ENCODE peak calls at places on chromosomes 7 and 10, in ten cellular contexts. V, E, W, C, K, L, S, Q, N and A are unnamed samples.

GRCh38 chr7:111025013-111025412 is 65.9 kb upstream of the LRRN3 start:
- DNase-seq in L (no peak), V (no peak), Q (no peak), K (no peak), W (peak), E (no peak), S (no peak), C (no peak), N (no peak), A (no peak)

GRCh38 chr10:93437946-93438795 is 44.0 kb downstream of the MYOF start:
- DNase-seq in W (no peak), K (peak), Q (no peak), C (no peak), V (no peak), S (no peak), E (no peak), L (peak), N (no peak), A (no peak)

GRCh38 chr10:84838851-84839250 is 510.5 kb downstream of the CCSER2 start:
- DNase-seq in V (no peak), C (no peak), Q (no peak), N (no peak), K (no peak), W (no peak), S (no peak), L (no peak), E (no peak), A (no peak)

GRCh38 chr7:25894902-25895791 is 256.9 kb upstream of the NFE2L3 start:
- DNase-seq in N (peak), V (peak), L (peak), S (peak), C (no peak), K (peak), W (no peak), E (peak), Q (no peak), A (peak)

GRCh38 chr7:36315309-36315948 is 74.2 kb upstream of the ANLN start:
- DNase-seq in S (no peak), V (no peak), W (no peak), N (no peak), L (peak), C (no peak), E (no peak), K (no peak), Q (no peak), A (no peak)

GRCh38 chr7:121908042-121908441 is 35.1 kb downstream of the PTPRZ1 start:
- DNase-seq in L (no peak), C (no peak), E (no peak), K (no peak), N (no peak), V (no peak), W (no peak), S (no peak), Q (no peak), A (no peak)

GRCh38 chr10:52966904-52967303 is 194.3 kb upstream of the MBL2 start:
- DNase-seq in C (no peak), S (no peak), N (no peak), L (no peak), E (no peak), V (no peak), W (no peak), Q (no peak), K (no peak), A (no peak)

GRCh38 chr10:26737730-26738129 is 40.2 kb downstream of the PDSS1 start:
- DNase-seq in S (peak), N (no peak), L (no peak), K (peak), Q (no peak), V (peak), E (no peak), C (no peak), W (no peak), A (no peak)

GRCh38 chr7:6250364-6250833 is 22.0 kb downstream of the CYTH3 start:
- DNase-seq in W (no peak), C (no peak), N (no peak), L (no peak), E (no peak), V (no peak), K (no peak), Q (no peak), S (no peak), A (no peak)

GRCh38 chr10:119205926-119206602 is 1.3 kb upstream of the GRK5 start:
- DNase-seq in W (peak), N (no peak), E (peak), K (no peak), S (peak), L (peak), Q (no peak), C (no peak), V (peak), A (peak)

GRCh38 chr10:24551161-24551560 is 172.5 kb downstream of the ARHGAP21 start:
- DNase-seq in S (no peak), W (no peak), E (no peak), C (no peak), Q (no peak), L (no peak), N (no peak), V (no peak), K (no peak), A (no peak)

GRCh38 chr7:128322040-128322643 is 21.6 kb downstream of the RBM28 start:
- DNase-seq in V (no peak), N (no peak), C (no peak), E (no peak), S (peak), Q (no peak), L (peak), K (peak), W (peak), A (no peak)

GRCh38 chr7:47940482-47941001 is 7.7 kb downstream of the PKD1L1 start:
- DNase-seq in W (no peak), V (no peak), C (no peak), N (no peak), L (no peak), K (peak), E (peak), Q (no peak), S (no peak), A (peak)

GRCh38 chr10:119655566-119656001 is 4.4 kb downstream of the BAG3 start:
- DNase-seq in K (peak), E (peak), Q (no peak), V (peak), C (no peak), L (peak), W (no peak), S (no peak), N (no peak), A (peak)

GRCh38 chr7:154744226-154744860 is 258.6 kb downstream of the PAXIP1 start:
- DNase-seq in V (no peak), L (peak), W (no peak), S (peak), E (no peak), C (peak), K (no peak), N (no peak), Q (no peak), A (no peak)

GRCh38 chr7:70383947-70384475 is 747.9 kb upstream of the GALNT17 start:
- DNase-seq in C (no peak), W (no peak), E (no peak), N (no peak), V (no peak), S (no peak), K (no peak), Q (no peak), L (no peak), A (no peak)

GRCh38 chr7:141074162-141074989 is 512 bp downstream of the TMEM178B start:
- DNase-seq in N (no peak), K (no peak), S (no peak), W (no peak), V (no peak), Q (no peak), E (peak), L (peak), C (no peak), A (no peak)

GRCh38 chr7:16630654-16631053 is 14.9 kb downstream of the ANKMY2 start:
- DNase-seq in N (no peak), W (no peak), E (no peak), S (no peak), Q (no peak), L (no peak), V (no peak), K (no peak), C (no peak), A (no peak)

GRCh38 chr10:15168296-15168780 is at the start of gene NMT2:
- DNase-seq in C (peak), K (no peak), E (no peak), Q (peak), N (peak), W (peak), L (no peak), S (peak), V (peak), A (peak)

GRCh38 chr7:12389089-12389700 is 14.5 kb downstream of the VWDE start:
- DNase-seq in K (peak), C (peak), S (peak), N (peak), Q (no peak), V (peak), L (peak), E (no peak), W (peak), A (no peak)

GRCh38 chr7:30135551-30136271 is 925 bp downstream of the MTURN start:
- DNase-seq in S (peak), E (peak), L (peak), C (no peak), Q (no peak), V (peak), N (no peak), K (peak), W (peak), A (peak)

GRCh38 chr10:120115959-120116358 is 223.4 kb downstream of the SEC23IP start:
- DNase-seq in N (no peak), V (no peak), C (no peak), S (no peak), E (no peak), L (no peak), K (no peak), Q (no peak), W (no peak), A (no peak)

GRCh38 chr10:60827791-60828488 is 49.7 kb downstream of the CDK1 start:
- DNase-seq in S (no peak), N (no peak), E (peak), C (no peak), K (peak), W (peak), Q (no peak), L (no peak), V (no peak), A (no peak)

GRCh38 chr10:26706936-26707335 is 9.4 kb downstream of the PDSS1 start:
- DNase-seq in Q (no peak), L (no peak), N (no peak), E (no peak), C (no peak), K (no peak), S (no peak), W (no peak), V (no peak), A (no peak)

GRCh38 chr10:28676968-28677888 is at the start of gene BAMBI:
- DNase-seq in W (peak), C (peak), Q (peak), S (peak), E (peak), N (peak), L (peak), K (peak), V (peak), A (peak)

GRCh38 chr10:104680467-104681401 is 39.6 kb downstream of the SORCS3 start:
- DNase-seq in L (peak), C (no peak), K (no peak), V (no peak), E (no peak), W (no peak), S (no peak), Q (no peak), N (no peak), A (peak)

GRCh38 chr10:80104066-80104926 is 25.8 kb downstream of the TMEM254 start:
- DNase-seq in L (no peak), N (no peak), C (no peak), W (peak), E (peak), S (no peak), Q (no peak), K (peak), V (peak), A (no peak)

GRCh38 chr7:68272507-68272906 is 1275.9 kb downstream of the TYW1 start:
- DNase-seq in C (no peak), N (no peak), K (no peak), W (no peak), S (no peak), L (no peak), V (no peak), E (no peak), Q (no peak), A (no peak)

GRCh38 chr7:82015751-82016150 is 245.9 kb upstream of the HGF start:
- DNase-seq in W (no peak), S (peak), C (no peak), V (no peak), Q (no peak), E (no peak), N (no peak), K (peak), L (peak), A (no peak)

GRCh38 chr7:82018226-82018625 is 248.4 kb upstream of the HGF start:
- DNase-seq in L (no peak), V (no peak), W (no peak), Q (no peak), S (no peak), N (no peak), C (no peak), E (no peak), K (peak), A (no peak)

GRCh38 chr7:82020076-82020475 is 250.2 kb upstream of the HGF start:
- DNase-seq in Q (no peak), E (no peak), C (no peak), L (no peak), W (no peak), S (peak), N (no peak), V (no peak), K (no peak), A (no peak)

GRCh38 chr7:82019538-82019937 is 249.7 kb upstream of the HGF start:
- DNase-seq in S (no peak), V (no peak), C (no peak), Q (no peak), K (no peak), E (no peak), N (no peak), L (no peak), W (no peak), A (no peak)

GRCh38 chr7:82017334-82017943 is 247.6 kb upstream of the HGF start:
- DNase-seq in Q (no peak), E (no peak), W (peak), C (no peak), V (no peak), S (peak), K (peak), N (peak), L (peak), A (no peak)
- TF ChIP-seq CTCF in Q (peak), E (peak), W (peak), C (no peak), V (peak), S (peak), K (peak), N (peak), L (peak), A (no peak)

GRCh38 chr10:77007836-77008235 is 629.8 kb downstream of the KCNMA1 start:
- DNase-seq in V (no peak), N (no peak), K (no peak), Q (no peak), W (no peak), S (no peak), C (no peak), L (no peak), E (no peak), A (no peak)

GRCh38 chr10:77010430-77010829 is 627.2 kb downstream of the KCNMA1 start:
- DNase-seq in L (no peak), K (no peak), N (no peak), E (no peak), S (no peak), W (no peak), C (no peak), V (no peak), Q (no peak), A (no peak)

GRCh38 chr10:77012811-77013500 is 624.7 kb downstream of the KCNMA1 start:
- DNase-seq in Q (no peak), N (no peak), V (peak), C (no peak), K (no peak), L (no peak), E (no peak), S (no peak), W (no peak), A (no peak)

GRCh38 chr10:77016278-77016815 is 621.3 kb downstream of the KCNMA1 start:
- DNase-seq in W (no peak), K (no peak), S (no peak), V (no peak), Q (no peak), C (no peak), E (no peak), L (no peak), N (no peak), A (no peak)

GRCh38 chr10:77011823-77012566 is 625.6 kb downstream of the KCNMA1 start:
- DNase-seq in L (no peak), Q (no peak), W (no peak), E (no peak), V (peak), C (no peak), N (no peak), K (no peak), S (no peak), A (no peak)
- H3K4me3 ChIP-seq in L (no peak), Q (no peak), W (no peak), E (no peak), V (no peak), C (no peak), N (no peak), K (no peak), S (no peak), A (no peak)

GRCh38 chr7:102449136-102449535 is 15.5 kb downstream of the ALKBH4 start:
- DNase-seq in E (no peak), V (no peak), W (no peak), Q (no peak), N (no peak), L (no peak), K (no peak), S (no peak), C (no peak), A (no peak)

GRCh38 chr7:102453319-102453718 is 11.3 kb downstream of the ALKBH4 start:
- DNase-seq in K (no peak), W (no peak), C (no peak), Q (no peak), N (no peak), E (no peak), S (no peak), L (no peak), V (no peak), A (no peak)

GRCh38 chr7:102452451-102452850 is 12.2 kb downstream of the ALKBH4 start:
- DNase-seq in S (no peak), N (no peak), E (no peak), Q (no peak), K (no peak), V (no peak), L (no peak), W (no peak), C (no peak), A (no peak)

GRCh38 chr7:102450242-102450641 is 14.4 kb downstream of the ALKBH4 start:
- DNase-seq in N (no peak), W (no peak), K (no peak), Q (no peak), S (no peak), L (no peak), E (no peak), C (no peak), V (no peak), A (no peak)

DNA sequence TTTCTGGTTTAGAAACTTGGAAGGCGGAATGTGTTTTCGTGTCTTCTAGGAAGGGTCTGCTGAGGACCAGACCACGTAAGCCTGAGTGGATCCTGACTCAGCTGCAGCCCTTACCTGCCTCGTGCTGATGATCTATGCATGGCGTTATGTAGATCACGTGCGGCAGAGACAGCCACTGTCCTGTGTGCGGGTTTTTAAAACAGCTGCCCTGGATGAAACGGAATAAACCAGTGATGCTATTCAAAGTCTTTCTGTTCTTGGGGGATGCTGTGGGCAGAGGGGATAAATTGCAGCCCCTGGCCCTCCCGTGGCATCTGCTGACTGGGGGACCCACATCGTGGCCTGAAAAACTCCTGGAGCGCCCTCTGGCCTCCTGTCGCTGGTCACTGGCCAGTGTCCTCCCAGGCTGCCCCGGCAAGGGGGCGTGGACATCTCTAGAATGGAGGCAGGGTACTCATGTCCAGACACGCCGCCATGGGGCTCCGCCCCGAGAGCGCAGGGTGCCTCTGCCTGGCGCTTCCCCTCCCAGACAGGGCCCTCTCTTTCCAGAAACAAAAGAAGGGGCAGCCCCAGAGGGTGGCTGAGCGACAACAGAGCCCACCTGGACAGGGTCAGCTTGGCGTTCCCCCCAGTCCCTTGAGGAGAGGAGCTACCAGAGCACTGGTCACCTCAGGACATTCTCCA is 13.2 kb downstream of the ALKBH4 start:
- DNase-seq in C (no peak), V (no peak), Q (no peak), L (no peak), N (no peak), S (no peak), W (peak), E (no peak), K (no peak), A (no peak)
- TF ChIP-seq POLR2A in C (no peak), V (no peak), Q (no peak), L (no peak), N (no peak), S (no peak), W (peak), E (no peak), K (no peak), A (no peak)

GRCh38 chr7:98875501-98875900 is 2.8 kb upstream of the TRRAP start:
- DNase-seq in C (no peak), Q (no peak), E (no peak), K (no peak), L (no peak), W (peak), N (no peak), S (no peak), V (no peak), A (peak)
- TF ChIP-seq CTCF in C (no peak), Q (no peak), E (no peak), K (no peak), L (no peak), W (no peak), N (no peak), S (no peak), V (no peak), A (no peak)

GRCh38 chr7:35241431-35241830 is 12.5 kb downstream of the TBX20 start:
- DNase-seq in S (no peak), C (no peak), V (no peak), N (no peak), Q (no peak), E (no peak), L (no peak), W (no peak), K (no peak), A (no peak)
- H3K4me3 ChIP-seq in S (no peak), C (no peak), V (no peak), N (no peak), Q (no peak), E (peak), L (no peak), W (no peak), K (no peak), A (no peak)